ENCODE peak calls at places on chromosomes 5 and 9, in ten cellular contexts. One of them, this sample, is unnamed.

GRCh38 chr9:87405677-87406544 is 91.8 kb upstream of the DAPK1 start:
- DNase-seq in tibial nerve: peak; percentile 50
- DNase-seq in MM.1S: no peak
- DNase-seq in upper lobe of right lung: no peak
- DNase-seq in stomach: no peak
- DNase-seq in esophagus squamous epithelium: no peak
- DNase-seq in PC-3: no peak
- DNase-seq in hepatocyte: no peak
- DNase-seq in mammary epithelial cell: no peak
- DNase-seq in heart left ventricle: no peak
- DNase-seq in this sample: no peak

GRCh38 chr5:127878174-127878750 is 175.1 kb downstream of the CCDC192 start:
- DNase-seq in esophagus squamous epithelium: no peak
- DNase-seq in upper lobe of right lung: peak; percentile 62
- DNase-seq in heart left ventricle: peak; percentile 36
- DNase-seq in tibial nerve: no peak
- DNase-seq in stomach: peak; percentile 76
- DNase-seq in MM.1S: peak; percentile 19
- DNase-seq in hepatocyte: peak; percentile 59
- DNase-seq in PC-3: peak; percentile 80
- DNase-seq in mammary epithelial cell: peak; percentile 59
- DNase-seq in this sample: no peak

GRCh38 chr9:20884985-20885593 is 146.4 kb downstream of the HACD4 start:
- DNase-seq in esophagus squamous epithelium: no peak
- DNase-seq in PC-3: peak; percentile 54
- DNase-seq in mammary epithelial cell: peak; percentile 37
- DNase-seq in stomach: peak; percentile 67
- DNase-seq in tibial nerve: peak; percentile 26
- DNase-seq in MM.1S: peak; percentile 37
- DNase-seq in heart left ventricle: peak; percentile 26
- DNase-seq in upper lobe of right lung: no peak
- DNase-seq in hepatocyte: peak; percentile 62
- DNase-seq in this sample: peak; percentile 2

GRCh38 chr5:9852686-9853085 is 222.5 kb upstream of the TAS2R1 start:
- DNase-seq in mammary epithelial cell: no peak
- DNase-seq in tibial nerve: no peak
- DNase-seq in upper lobe of right lung: no peak
- DNase-seq in stomach: no peak
- DNase-seq in PC-3: peak; percentile 56
- DNase-seq in heart left ventricle: no peak
- DNase-seq in hepatocyte: no peak
- DNase-seq in MM.1S: no peak
- DNase-seq in esophagus squamous epithelium: no peak
- DNase-seq in this sample: no peak

GRCh38 chr5:112250551-112250950 is 168.5 kb downstream of the EPB41L4A start:
- DNase-seq in tibial nerve: no peak
- DNase-seq in hepatocyte: no peak
- DNase-seq in PC-3: no peak
- DNase-seq in mammary epithelial cell: no peak
- DNase-seq in stomach: no peak
- DNase-seq in upper lobe of right lung: no peak
- DNase-seq in MM.1S: no peak
- DNase-seq in esophagus squamous epithelium: no peak
- DNase-seq in heart left ventricle: no peak
- DNase-seq in this sample: no peak

GRCh38 chr9:38432922-38433510 is 8.8 kb upstream of the IGFBPL1 start:
- DNase-seq in stomach: no peak
- DNase-seq in heart left ventricle: no peak
- DNase-seq in PC-3: peak; percentile 65
- DNase-seq in hepatocyte: peak; percentile 59
- DNase-seq in MM.1S: peak; percentile 26
- DNase-seq in tibial nerve: no peak
- DNase-seq in upper lobe of right lung: no peak
- DNase-seq in esophagus squamous epithelium: no peak
- DNase-seq in mammary epithelial cell: peak; percentile 21
- DNase-seq in this sample: no peak

GRCh38 chr5:66912787-66913186 is 283.8 kb downstream of the CD180 start:
- DNase-seq in heart left ventricle: no peak
- DNase-seq in esophagus squamous epithelium: no peak
- DNase-seq in MM.1S: peak; percentile 37
- DNase-seq in stomach: no peak
- DNase-seq in mammary epithelial cell: peak; percentile 26
- DNase-seq in upper lobe of right lung: no peak
- DNase-seq in tibial nerve: no peak
- DNase-seq in hepatocyte: no peak
- DNase-seq in PC-3: no peak
- DNase-seq in this sample: no peak

GRCh38 chr5:58204966-58205365 is 254.9 kb downstream of the PLK2 start:
- DNase-seq in PC-3: no peak
- DNase-seq in esophagus squamous epithelium: no peak
- DNase-seq in tibial nerve: no peak
- DNase-seq in upper lobe of right lung: no peak
- DNase-seq in MM.1S: no peak
- DNase-seq in heart left ventricle: no peak
- DNase-seq in hepatocyte: no peak
- DNase-seq in stomach: no peak
- DNase-seq in mammary epithelial cell: no peak
- DNase-seq in this sample: no peak

GRCh38 chr5:72106922-72107873 is at the start of gene MAP1B:
- DNase-seq in esophagus squamous epithelium: no peak
- DNase-seq in PC-3: peak; percentile 32
- DNase-seq in heart left ventricle: peak; percentile 75
- DNase-seq in stomach: no peak
- DNase-seq in hepatocyte: peak; percentile 76
- DNase-seq in MM.1S: no peak
- DNase-seq in mammary epithelial cell: peak; percentile 24
- DNase-seq in upper lobe of right lung: no peak
- DNase-seq in tibial nerve: peak; percentile 40
- DNase-seq in this sample: no peak

GRCh38 chr9:122168356-122168755 is 8.6 kb downstream of the MORN5 start:
- DNase-seq in tibial nerve: no peak
- DNase-seq in PC-3: no peak
- DNase-seq in esophagus squamous epithelium: no peak
- DNase-seq in hepatocyte: no peak
- DNase-seq in MM.1S: no peak
- DNase-seq in upper lobe of right lung: no peak
- DNase-seq in heart left ventricle: no peak
- DNase-seq in mammary epithelial cell: peak; percentile 34
- DNase-seq in stomach: no peak
- DNase-seq in this sample: no peak

GRCh38 chr9:36450110-36450732 is 50.2 kb upstream of the RNF38 start:
- DNase-seq in tibial nerve: no peak
- DNase-seq in heart left ventricle: no peak
- DNase-seq in upper lobe of right lung: no peak
- DNase-seq in esophagus squamous epithelium: no peak
- DNase-seq in MM.1S: peak; percentile 26
- DNase-seq in mammary epithelial cell: peak; percentile 26
- DNase-seq in PC-3: peak; percentile 72
- DNase-seq in hepatocyte: peak; percentile 65
- DNase-seq in stomach: no peak
- DNase-seq in this sample: no peak

GRCh38 chr5:74034738-74035137 is 408.7 kb downstream of the ARHGEF28 start:
- DNase-seq in MM.1S: no peak
- DNase-seq in upper lobe of right lung: no peak
- DNase-seq in tibial nerve: no peak
- DNase-seq in esophagus squamous epithelium: no peak
- DNase-seq in hepatocyte: no peak
- DNase-seq in PC-3: peak; percentile 71
- DNase-seq in heart left ventricle: no peak
- DNase-seq in mammary epithelial cell: peak; percentile 95
- DNase-seq in stomach: no peak
- DNase-seq in this sample: no peak

GRCh38 chr9:35844628-35845301 is 15.7 kb downstream of the TMEM8B start:
- DNase-seq in tibial nerve: no peak
- DNase-seq in stomach: peak; percentile 64
- DNase-seq in esophagus squamous epithelium: peak; percentile 35
- DNase-seq in MM.1S: peak; percentile 43
- DNase-seq in PC-3: peak; percentile 91
- DNase-seq in hepatocyte: peak; percentile 76
- DNase-seq in mammary epithelial cell: peak; percentile 83
- DNase-seq in heart left ventricle: peak; percentile 70
- DNase-seq in upper lobe of right lung: no peak
- DNase-seq in this sample: peak; percentile 25

GRCh38 chr5:80837679-80838078 is 122.5 kb upstream of the RASGRF2 start:
- DNase-seq in heart left ventricle: no peak
- DNase-seq in mammary epithelial cell: no peak
- DNase-seq in upper lobe of right lung: no peak
- DNase-seq in stomach: no peak
- DNase-seq in tibial nerve: no peak
- DNase-seq in esophagus squamous epithelium: no peak
- DNase-seq in PC-3: no peak
- DNase-seq in hepatocyte: no peak
- DNase-seq in MM.1S: peak; percentile 45
- DNase-seq in this sample: no peak

DNA sequence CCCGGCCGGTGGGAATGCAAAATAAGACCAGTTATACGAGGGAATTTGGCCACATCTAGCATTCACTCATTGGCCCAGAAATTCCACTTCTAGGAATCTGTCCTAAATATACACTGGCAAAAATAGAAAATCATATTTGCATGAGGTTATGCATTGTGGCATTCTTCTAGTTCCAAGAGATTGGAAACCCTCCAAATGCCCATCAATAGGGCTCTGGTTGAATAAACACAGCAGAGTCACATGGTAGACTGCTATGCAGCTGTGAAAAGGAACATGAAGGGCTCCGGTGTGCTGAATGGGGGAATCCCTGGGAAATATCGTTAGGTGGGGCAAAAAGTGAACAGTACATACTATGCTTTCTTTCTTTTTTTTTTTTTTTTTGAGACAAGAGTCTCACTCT is 36.8 kb downstream of the PTGES start:
- DNase-seq in MM.1S: no peak
- DNase-seq in heart left ventricle: no peak
- DNase-seq in esophagus squamous epithelium: no peak
- DNase-seq in stomach: no peak
- DNase-seq in PC-3: no peak
- DNase-seq in mammary epithelial cell: no peak
- DNase-seq in upper lobe of right lung: no peak
- DNase-seq in tibial nerve: no peak
- DNase-seq in hepatocyte: no peak
- DNase-seq in this sample: no peak
- H3K4me1 ChIP-seq in MM.1S: no peaks in the 10 kb centered on the region
- H3K4me1 ChIP-seq in heart left ventricle: no peaks in the 10 kb centered on the region
- H3K4me1 ChIP-seq in esophagus squamous epithelium: peaks cover 7% of the 10 kb centered on the region
- H3K4me1 ChIP-seq in stomach: peaks cover 8% of the 10 kb centered on the region
- H3K4me1 ChIP-seq in PC-3: peaks cover 6% of the 10 kb centered on the region
- H3K4me1 ChIP-seq in mammary epithelial cell: peaks cover 9% of the 10 kb centered on the region
- H3K4me1 ChIP-seq in upper lobe of right lung: peaks cover 14% of the 10 kb centered on the region
- H3K4me1 ChIP-seq in tibial nerve: peaks cover 28% of the 10 kb centered on the region
- H3K4me1 ChIP-seq in hepatocyte: peaks cover 18% of the 10 kb centered on the region
- H3K4me1 ChIP-seq in this sample: peaks cover 67% of the 10 kb centered on the region

DNA sequence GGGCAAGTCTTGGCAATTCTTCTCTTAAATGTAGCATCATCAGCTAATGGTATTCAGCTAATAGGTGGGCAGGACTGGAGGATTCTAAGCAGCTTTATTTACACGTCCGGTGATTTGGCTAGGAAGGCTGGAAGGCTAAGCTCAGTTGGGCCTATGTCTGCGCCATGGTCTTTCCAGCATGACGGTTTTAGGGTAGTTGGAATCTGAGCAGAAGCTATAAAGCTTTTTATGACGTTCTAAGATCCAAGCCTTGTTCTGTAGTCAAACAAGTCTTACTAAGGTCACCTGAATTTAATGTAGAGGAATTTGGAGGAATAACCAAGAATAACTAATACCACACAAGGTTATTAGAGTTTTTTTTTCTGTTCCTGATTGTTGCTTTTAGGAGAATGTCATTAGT is 66.2 kb downstream of the CDC42SE2 start:
- DNase-seq in mammary epithelial cell: no peak
- DNase-seq in esophagus squamous epithelium: no peak
- DNase-seq in stomach: no peak
- DNase-seq in upper lobe of right lung: no peak
- DNase-seq in tibial nerve: no peak
- DNase-seq in MM.1S: no peak
- DNase-seq in PC-3: no peak
- DNase-seq in heart left ventricle: no peak
- DNase-seq in hepatocyte: no peak
- DNase-seq in this sample: no peak
- TF ChIP-seq CTCF in mammary epithelial cell: no peak
- TF ChIP-seq CTCF in esophagus squamous epithelium: no peak
- TF ChIP-seq CTCF in stomach: no peak
- TF ChIP-seq CTCF in upper lobe of right lung: no peak
- TF ChIP-seq CTCF in tibial nerve: no peak
- TF ChIP-seq CTCF in MM.1S: no peak
- TF ChIP-seq CTCF in PC-3: no peak
- TF ChIP-seq CTCF in heart left ventricle: no peak
- TF ChIP-seq CTCF in hepatocyte: no peak
- TF ChIP-seq CTCF in this sample: no peak

GRCh38 chr9:136726631-136727191 is 14.3 kb downstream of the DIPK1B start:
- DNase-seq in stomach: no peak
- DNase-seq in hepatocyte: peak; percentile 72
- DNase-seq in heart left ventricle: no peak
- DNase-seq in tibial nerve: no peak
- DNase-seq in PC-3: peak; percentile 42
- DNase-seq in MM.1S: peak; percentile 42
- DNase-seq in esophagus squamous epithelium: no peak
- DNase-seq in mammary epithelial cell: peak; percentile 37
- DNase-seq in upper lobe of right lung: no peak
- DNase-seq in this sample: no peak

GRCh38 chr9:136724772-136725171 is 12.4 kb downstream of the DIPK1B start:
- DNase-seq in hepatocyte: no peak
- DNase-seq in heart left ventricle: no peak
- DNase-seq in PC-3: no peak
- DNase-seq in stomach: no peak
- DNase-seq in upper lobe of right lung: no peak
- DNase-seq in tibial nerve: no peak
- DNase-seq in mammary epithelial cell: no peak
- DNase-seq in esophagus squamous epithelium: no peak
- DNase-seq in MM.1S: no peak
- DNase-seq in this sample: no peak

GRCh38 chr9:136723989-136724388 is 11.6 kb downstream of the DIPK1B start:
- DNase-seq in upper lobe of right lung: no peak
- DNase-seq in PC-3: no peak
- DNase-seq in stomach: no peak
- DNase-seq in tibial nerve: no peak
- DNase-seq in mammary epithelial cell: no peak
- DNase-seq in esophagus squamous epithelium: no peak
- DNase-seq in heart left ventricle: no peak
- DNase-seq in hepatocyte: no peak
- DNase-seq in MM.1S: no peak
- DNase-seq in this sample: no peak

GRCh38 chr9:136726118-136726517 is 13.7 kb downstream of the DIPK1B start:
- DNase-seq in heart left ventricle: no peak
- DNase-seq in upper lobe of right lung: no peak
- DNase-seq in PC-3: no peak
- DNase-seq in stomach: no peak
- DNase-seq in hepatocyte: no peak
- DNase-seq in mammary epithelial cell: no peak
- DNase-seq in esophagus squamous epithelium: no peak
- DNase-seq in tibial nerve: no peak
- DNase-seq in MM.1S: no peak
- DNase-seq in this sample: no peak

GRCh38 chr9:136725612-136726011 is 13.2 kb downstream of the DIPK1B start:
- DNase-seq in stomach: no peak
- DNase-seq in tibial nerve: no peak
- DNase-seq in esophagus squamous epithelium: no peak
- DNase-seq in upper lobe of right lung: no peak
- DNase-seq in MM.1S: no peak
- DNase-seq in hepatocyte: peak; percentile 65
- DNase-seq in PC-3: peak; percentile 72
- DNase-seq in mammary epithelial cell: peak; percentile 74
- DNase-seq in heart left ventricle: no peak
- DNase-seq in this sample: no peak
- H3K4me3 ChIP-seq in stomach: peak overlapping the region; percentile 83
- H3K4me3 ChIP-seq in tibial nerve: peak overlapping the region; percentile 95
- H3K4me3 ChIP-seq in esophagus squamous epithelium: peak overlapping the region; percentile 70
- H3K4me3 ChIP-seq in upper lobe of right lung: peak overlapping the region; percentile 83
- H3K4me3 ChIP-seq in MM.1S: no peak overlapping the region
- H3K4me3 ChIP-seq in hepatocyte: peak overlapping the region; percentile 19
- H3K4me3 ChIP-seq in PC-3: peak overlapping the region; percentile 95
- H3K4me3 ChIP-seq in mammary epithelial cell: peak overlapping the region; percentile 31
- H3K4me3 ChIP-seq in heart left ventricle: peak overlapping the region; percentile 83
- H3K4me3 ChIP-seq in this sample: no peak overlapping the region

GRCh38 chr9:26261503-26262330 is 583.5 kb upstream of the TUSC1 start:
- DNase-seq in hepatocyte: peak; percentile 45
- DNase-seq in mammary epithelial cell: peak; percentile 64
- DNase-seq in upper lobe of right lung: no peak
- DNase-seq in tibial nerve: no peak
- DNase-seq in stomach: no peak
- DNase-seq in heart left ventricle: no peak
- DNase-seq in PC-3: peak; percentile 86
- DNase-seq in MM.1S: no peak
- DNase-seq in esophagus squamous epithelium: no peak
- DNase-seq in this sample: no peak
- H3K4me1 ChIP-seq in hepatocyte: peaks cover 9% of the 10 kb centered on the region
- H3K4me1 ChIP-seq in mammary epithelial cell: peaks cover 44% of the 10 kb centered on the region
- H3K4me1 ChIP-seq in upper lobe of right lung: no peaks in the 10 kb centered on the region
- H3K4me1 ChIP-seq in tibial nerve: no peaks in the 10 kb centered on the region
- H3K4me1 ChIP-seq in stomach: no peaks in the 10 kb centered on the region
- H3K4me1 ChIP-seq in heart left ventricle: no peaks in the 10 kb centered on the region
- H3K4me1 ChIP-seq in PC-3: peaks cover 88% of the 10 kb centered on the region
- H3K4me1 ChIP-seq in MM.1S: no peaks in the 10 kb centered on the region
- H3K4me1 ChIP-seq in esophagus squamous epithelium: no peaks in the 10 kb centered on the region
- H3K4me1 ChIP-seq in this sample: no peaks in the 10 kb centered on the region

This sample was measured in thoracic aorta.